ENCODE peak calls at places on chromosomes 2 and 18, in five cellular contexts. Y, F, C, G and V are unnamed samples.

GRCh38 chr18:55869547-55869946 is 281.6 kb upstream of the TCF4 start:
- ATAC-seq in C (no peak), G (no peak), Y (no peak), F (no peak), V (peak; percentile 46)

GRCh38 chr2:174153757-174154680 is 94.3 kb downstream of the OLA1 start:
- ATAC-seq in Y (peak; percentile 67), C (no peak), F (no peak), G (no peak), V (no peak)

GRCh38 chr18:79560042-79560860 is 119.4 kb upstream of the CTDP1 start:
- ATAC-seq in G (no peak), C (no peak), F (no peak), Y (peak; percentile 28), V (no peak)

GRCh38 chr18:25140144-25140961 is 211.6 kb downstream of the ZNF521 start:
- ATAC-seq in G (no peak), Y (no peak), C (no peak), F (no peak), V (no peak)

GRCh38 chr2:152413228-152414030 is 78.5 kb downstream of the FMNL2 start:
- ATAC-seq in Y (no peak), F (no peak), C (no peak), G (no peak), V (no peak)

GRCh38 chr2:150911766-150912280 is 349.8 kb downstream of the RBM43 start:
- ATAC-seq in F (peak; percentile 94), C (peak; percentile 59), Y (no peak), G (no peak), V (peak; percentile 94)

GRCh38 chr2:230205721-230206120 is 14.1 kb downstream of the SP110 start:
- ATAC-seq in C (no peak), F (no peak), Y (no peak), G (peak; percentile 47), V (no peak)

GRCh38 chr2:15408759-15409158 is 152.4 kb downstream of the NBAS start:
- ATAC-seq in G (no peak), Y (no peak), C (no peak), F (no peak), V (no peak)

GRCh38 chr2:140064241-140064640 is 1284.1 kb upstream of the NXPH2 start:
- ATAC-seq in G (no peak), Y (no peak), C (no peak), F (no peak), V (no peak)

GRCh38 chr2:111623380-111623779 is 260.6 kb downstream of the ANAPC1 start:
- ATAC-seq in C (no peak), Y (no peak), F (no peak), G (no peak), V (no peak)

GRCh38 chr2:238716585-238716984 is 131.3 kb upstream of the TWIST2 start:
- ATAC-seq in C (no peak), F (no peak), G (no peak), Y (no peak), V (no peak)

GRCh38 chr2:223090081-223090480 is 38.1 kb downstream of the KCNE4 start:
- ATAC-seq in G (no peak), F (no peak), Y (no peak), C (no peak), V (no peak)

GRCh38 chr2:37589298-37589697 is 82.1 kb downstream of the CDC42EP3 start:
- ATAC-seq in C (no peak), F (no peak), Y (no peak), G (peak; percentile 84), V (no peak)

GRCh38 chr18:7273301-7273911 is 42.5 kb downstream of the LRRC30 start:
- ATAC-seq in C (peak; percentile 90), Y (peak; percentile 29), F (no peak), G (no peak), V (peak; percentile 87)

GRCh38 chr2:105427485-105427884 is 28.6 kb upstream of the FHL2 start:
- ATAC-seq in Y (no peak), C (no peak), F (no peak), G (no peak), V (no peak)

GRCh38 chr2:179057737-179058136 is 7.8 kb upstream of the CCDC141 start:
- ATAC-seq in C (no peak), G (no peak), Y (no peak), F (no peak), V (no peak)

GRCh38 chr2:43044093-43044614 is 182.3 kb downstream of the ZFP36L2 start:
- ATAC-seq in G (no peak), F (no peak), Y (no peak), C (no peak), V (peak; percentile 12)

GRCh38 chr2:44946681-44947360 is 5.3 kb downstream of the SIX3 start:
- ATAC-seq in F (no peak), Y (no peak), C (no peak), G (no peak), V (no peak)

GRCh38 chr2:120613742-120614481 is 121.8 kb upstream of the GLI2 start:
- ATAC-seq in G (no peak), Y (no peak), C (no peak), F (no peak), V (no peak)

GRCh38 chr2:59034791-59035190 is 793.7 kb upstream of the FANCL start:
- ATAC-seq in Y (no peak), C (peak; percentile 43), G (no peak), F (peak; percentile 24), V (no peak)

GRCh38 chr2:216486708-216487107 is 11.9 kb upstream of the RPL37A start:
- ATAC-seq in C (no peak), G (no peak), Y (no peak), F (no peak), V (peak; percentile 26)

GRCh38 chr18:45197526-45197970 is 417.7 kb upstream of the SLC14A2 start:
- ATAC-seq in G (peak; percentile 98), C (no peak), F (no peak), Y (no peak), V (no peak)

GRCh38 chr2:11154460-11155325 is 574 bp upstream of the SLC66A3 start:
- ATAC-seq in F (peak; percentile 84), G (peak; percentile 90), Y (peak; percentile 91), C (peak; percentile 98), V (peak; percentile 93)

GRCh38 chr18:31740180-31740579 is 20.5 kb downstream of the SLC25A52 start:
- ATAC-seq in G (no peak), F (no peak), Y (no peak), C (no peak), V (no peak)
- TF ChIP-seq EP300 in G (no peak), F (no peak), Y (no peak), C (no peak), V (no peak)

DNA sequence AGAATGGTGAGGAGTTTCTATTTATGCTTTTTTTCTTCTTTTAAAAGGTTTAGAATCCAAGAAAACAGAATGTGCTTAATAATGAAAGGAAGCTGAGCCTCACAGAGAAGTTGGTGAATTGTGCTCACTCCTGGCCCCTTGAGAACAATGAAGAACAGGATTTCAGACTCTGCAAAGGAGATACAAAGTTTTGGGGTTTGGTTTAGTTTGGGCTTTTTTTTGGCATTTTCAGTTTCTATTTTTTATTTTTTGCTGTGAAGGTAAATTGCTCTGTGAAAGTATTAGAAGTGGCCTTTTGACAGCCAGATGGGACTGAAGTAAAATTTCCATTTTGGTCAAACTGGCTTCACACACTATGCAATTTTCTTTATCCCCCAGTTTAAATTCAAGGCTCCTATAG is 247.3 kb upstream of the GYPC start:
- ATAC-seq in F (no peak), Y (no peak), G (no peak), C (no peak), V (no peak)
- TF ChIP-seq POLR2A in F (no peak), Y (no peak), G (no peak), C (no peak), V (no peak)

GRCh38 chr2:218306184-218306920 is 14.0 kb upstream of the TMBIM1 start:
- ATAC-seq in C (no peak), Y (no peak), F (no peak), G (no peak), V (no peak)

GRCh38 chr2:218311543-218311884 is 19.2 kb upstream of the TMBIM1 start:
- ATAC-seq in C (no peak), F (no peak), G (no peak), Y (no peak), V (no peak)

GRCh38 chr2:218305383-218305782 is 13.1 kb upstream of the TMBIM1 start:
- ATAC-seq in F (no peak), Y (no peak), C (no peak), G (no peak), V (no peak)

GRCh38 chr2:218310853-218311542 is 18.7 kb upstream of the TMBIM1 start:
- ATAC-seq in Y (no peak), G (no peak), C (no peak), F (no peak), V (no peak)

GRCh38 chr2:218307415-218308090 is 15.2 kb upstream of the TMBIM1 start:
- ATAC-seq in C (no peak), Y (peak; percentile 74), G (peak; percentile 15), F (no peak), V (no peak)
- H3K27ac ChIP-seq in C (no peak overlapping the region), Y (no peak overlapping the region), G (no peak overlapping the region), F (no peak overlapping the region), V (no peak overlapping the region)

DNA sequence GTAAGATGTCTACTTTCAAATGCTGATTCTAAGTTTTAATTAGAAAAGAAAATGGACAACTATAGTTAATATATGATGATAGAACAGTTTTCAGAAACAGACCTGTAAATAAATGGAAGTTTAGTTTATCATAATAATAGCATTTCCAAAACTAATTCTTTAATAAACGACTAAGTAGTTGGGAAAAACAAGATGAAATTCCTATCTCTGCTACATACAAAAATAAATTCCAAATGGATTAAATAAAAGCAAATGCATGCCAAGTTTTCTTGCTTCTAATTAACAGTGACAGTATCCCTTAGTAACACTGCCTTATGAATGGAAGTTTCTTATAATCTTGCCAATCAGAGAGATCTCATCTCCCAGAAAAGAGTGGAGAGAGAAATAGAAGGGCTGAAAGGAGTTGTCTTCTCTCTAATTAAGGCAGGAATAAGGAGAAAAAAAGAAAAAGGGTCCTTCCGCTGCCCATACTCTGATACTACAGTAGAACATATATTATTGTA is 133.9 kb downstream of the GFPT1 start:
- ATAC-seq in F (peak; percentile 6), G (no peak), C (no peak), Y (no peak), V (no peak)
- TF ChIP-seq EP300 in F (no peak), G (no peak), C (no peak), Y (no peak), V (no peak)